ENCODE peak calls at places on chromosomes 13 and 19, in eight cellular contexts. K is thoracic aorta, O is osteoblast, R is lower lobe of right lung, G is pancreas, H is IMR-90, L is uterus, D is fibroblast of mammary gland. T is an unnamed sample.

GRCh38 chr13:110950819-110951570 is 36.1 kb upstream of the ANKRD10 start:
- DNase-seq in K (no peak), O (peak), R (no peak), G (no peak), H (no peak), L (no peak), D (no peak), T (no peak)

GRCh38 chr19:1259873-1260748 is 9.0 kb upstream of the CIRBP start:
- DNase-seq in K (no peak), O (peak), R (peak), G (peak), H (no peak), L (no peak), D (no peak), T (peak)

GRCh38 chr19:23436318-23436717 is 41.0 kb upstream of the ZNF91 start:
- DNase-seq in K (no peak), O (no peak), R (no peak), G (no peak), H (no peak), L (no peak), D (no peak), T (no peak)

GRCh38 chr13:98476538-98476966 is 100.4 kb downstream of the STK24 start:
- DNase-seq in K (no peak), O (peak), R (peak), G (peak), H (peak), L (peak), D (peak), T (no peak)

GRCh38 chr19:29681422-29682235 is 16.4 kb downstream of the PLEKHF1 start:
- DNase-seq in K (no peak), O (peak), R (no peak), G (no peak), H (no peak), L (no peak), D (no peak), T (no peak)

GRCh38 chr13:44874886-44875630 is 114.2 kb downstream of the NUFIP1 start:
- DNase-seq in K (no peak), O (no peak), R (no peak), G (no peak), H (no peak), L (no peak), D (peak), T (no peak)

GRCh38 chr19:48608798-48609263 is 2.3 kb downstream of the SPACA4 start:
- DNase-seq in K (no peak), O (peak), R (no peak), G (no peak), H (no peak), L (no peak), D (peak), T (no peak)

GRCh38 chr19:29708553-29709439 is 6.3 kb downstream of the C19orf12 start:
- DNase-seq in K (no peak), O (peak), R (no peak), G (no peak), H (no peak), L (no peak), D (peak), T (no peak)

GRCh38 chr19:16566161-16566560 is 6.1 kb downstream of the SLC35E1 start:
- DNase-seq in K (no peak), O (no peak), R (peak), G (no peak), H (no peak), L (no peak), D (no peak), T (no peak)

GRCh38 chr13:113053376-113053775 is 52.2 kb upstream of the F7 start:
- DNase-seq in K (no peak), O (no peak), R (peak), G (no peak), H (no peak), L (no peak), D (no peak), T (no peak)

GRCh38 chr19:38877781-38878574 is at the start of gene RINL:
- DNase-seq in K (no peak), O (peak), R (peak), G (no peak), H (no peak), L (no peak), D (no peak), T (no peak)

GRCh38 chr19:47699360-47699917 is 13.8 kb upstream of the EHD2 start:
- DNase-seq in K (no peak), O (peak), R (peak), G (peak), H (peak), L (peak), D (peak), T (no peak)

GRCh38 chr19:9917322-9917721 is 19.0 kb downstream of the OLFM2 start:
- DNase-seq in K (no peak), O (peak), R (no peak), G (peak), H (peak), L (no peak), D (peak), T (no peak)

GRCh38 chr19:40217921-40218890 is at the start of gene TTC9B:
- DNase-seq in K (no peak), O (peak), R (no peak), G (no peak), H (no peak), L (no peak), D (no peak), T (no peak)

GRCh38 chr13:99663908-99664307 is 162.6 kb downstream of the TM9SF2 start:
- DNase-seq in K (no peak), O (no peak), R (no peak), G (no peak), H (no peak), L (no peak), D (no peak), T (no peak)

GRCh38 chr13:72662548-72662947 is 64.9 kb downstream of the MZT1 start:
- DNase-seq in K (no peak), O (no peak), R (no peak), G (no peak), H (no peak), L (no peak), D (no peak), T (no peak)

GRCh38 chr19:1259206-1259872 is 9.8 kb upstream of the CIRBP start:
- DNase-seq in K (no peak), O (no peak), R (peak), G (peak), H (peak), L (peak), D (peak), T (peak)

GRCh38 chr19:13029893-13030292 is 34.6 kb downstream of the NFIX start:
- DNase-seq in K (no peak), O (peak), R (no peak), G (no peak), H (no peak), L (no peak), D (no peak), T (no peak)

GRCh38 chr13:103436057-103436654 is 369.9 kb upstream of the SLC10A2 start:
- DNase-seq in K (no peak), O (no peak), R (no peak), G (no peak), H (no peak), L (no peak), D (no peak), T (no peak)

GRCh38 chr13:98892077-98892476 is 85.8 kb downstream of the DOCK9 start:
- DNase-seq in K (no peak), O (no peak), R (no peak), G (no peak), H (no peak), L (no peak), D (no peak), T (no peak)

GRCh38 chr19:4057913-4058695 is 8.6 kb downstream of the ZBTB7A start:
- DNase-seq in K (peak), O (peak), R (peak), G (peak), H (peak), L (peak), D (peak), T (peak)

GRCh38 chr19:633786-634639 is 676 bp upstream of the POLRMT start:
- DNase-seq in K (no peak), O (peak), R (no peak), G (no peak), H (peak), L (no peak), D (no peak), T (no peak)

GRCh38 chr13:63435668-63436275 is 2020.1 kb upstream of the PCDH20 start:
- DNase-seq in K (no peak), O (peak), R (no peak), G (no peak), H (peak), L (no peak), D (peak), T (no peak)

GRCh38 chr13:38002596-38002995 is 133.0 kb upstream of the TRPC4 start:
- DNase-seq in K (no peak), O (no peak), R (no peak), G (no peak), H (no peak), L (no peak), D (no peak), T (no peak)

GRCh38 chr19:13150919-13151604 is 851 bp downstream of the IER2 start:
- DNase-seq in K (no peak), O (peak), R (no peak), G (peak), H (no peak), L (peak), D (no peak), T (peak)

GRCh38 chr19:1465191-1466016 is 13.6 kb downstream of the C19orf25 start:
- DNase-seq in K (no peak), O (peak), R (no peak), G (no peak), H (peak), L (no peak), D (no peak), T (no peak)

GRCh38 chr19:44142014-44142523 is 715 bp downstream of the ZNF234 start:
- DNase-seq in K (no peak), O (peak), R (no peak), G (no peak), H (peak), L (no peak), D (peak), T (no peak)

GRCh38 chr19:4737955-4738580 is 14.4 kb upstream of the DPP9 start:
- DNase-seq in K (no peak), O (no peak), R (no peak), G (no peak), H (no peak), L (no peak), D (no peak), T (no peak)

GRCh38 chr19:39156230-39156890 is 30.8 kb downstream of the PAK4 start:
- DNase-seq in K (no peak), O (peak), R (no peak), G (peak), H (peak), L (no peak), D (peak), T (no peak)

GRCh38 chr13:98731925-98732324 is 20.5 kb downstream of the SLC15A1 start:
- DNase-seq in K (no peak), O (no peak), R (no peak), G (no peak), H (no peak), L (no peak), D (no peak), T (no peak)

GRCh38 chr13:64810701-64811258 is 2419.4 kb downstream of the PCDH9 start:
- DNase-seq in K (no peak), O (no peak), R (no peak), G (no peak), H (peak), L (no peak), D (peak), T (no peak)

GRCh38 chr13:113765241-113765910 is 6.3 kb downstream of the TMEM255B start:
- DNase-seq in K (no peak), O (peak), R (no peak), G (no peak), H (no peak), L (no peak), D (peak), T (no peak)

GRCh38 chr13:50524540-50524939 is 319.0 kb downstream of the DLEU7 start:
- DNase-seq in K (no peak), O (no peak), R (no peak), G (no peak), H (no peak), L (no peak), D (no peak), T (no peak)

GRCh38 chr13:51556740-51557139 is 27.5 kb upstream of the WDFY2 start:
- DNase-seq in K (no peak), O (no peak), R (no peak), G (no peak), H (no peak), L (no peak), D (no peak), T (no peak)

GRCh38 chr13:44378277-44378676 is 4.7 kb downstream of the SERP2 start:
- DNase-seq in K (no peak), O (no peak), R (no peak), G (no peak), H (no peak), L (no peak), D (no peak), T (no peak)

GRCh38 chr13:97724450-97724849 is 229.0 kb upstream of the IPO5 start:
- DNase-seq in K (no peak), O (no peak), R (no peak), G (no peak), H (no peak), L (no peak), D (no peak), T (no peak)

GRCh38 chr19:10388957-10389356 is 8.6 kb upstream of the TYK2 start:
- DNase-seq in K (peak), O (peak), R (peak), G (peak), H (peak), L (peak), D (peak), T (no peak)

GRCh38 chr13:105758929-105759328 is 776.5 kb downstream of the EFNB2 start:
- DNase-seq in K (no peak), O (no peak), R (no peak), G (no peak), H (no peak), L (no peak), D (no peak), T (no peak)

GRCh38 chr19:45342911-45343310 is 2.4 kb downstream of the KLC3 start:
- DNase-seq in K (no peak), O (peak), R (no peak), G (no peak), H (no peak), L (no peak), D (no peak), T (no peak)
- H3K4me3 ChIP-seq in K (no peak), O (no peak), R (no peak), G (no peak), H (no peak), L (no peak), D (no peak), T (no peak)

GRCh38 chr13:41418027-41418426 is 39.3 kb upstream of the RGCC start:
- DNase-seq in K (no peak), O (peak), R (no peak), G (no peak), H (peak), L (no peak), D (peak), T (no peak)

GRCh38 chr13:41420146-41420545 is 37.2 kb upstream of the RGCC start:
- DNase-seq in K (no peak), O (no peak), R (no peak), G (no peak), H (no peak), L (no peak), D (no peak), T (no peak)

GRCh38 chr13:41418751-41419150 is 38.6 kb upstream of the RGCC start:
- DNase-seq in K (no peak), O (no peak), R (no peak), G (no peak), H (no peak), L (no peak), D (no peak), T (no peak)

GRCh38 chr13:41413907-41414306 is 43.4 kb upstream of the RGCC start:
- DNase-seq in K (no peak), O (no peak), R (no peak), G (no peak), H (no peak), L (no peak), D (no peak), T (no peak)

GRCh38 chr13:41416276-41416675 is 41.1 kb upstream of the RGCC start:
- DNase-seq in K (no peak), O (no peak), R (no peak), G (no peak), H (peak), L (no peak), D (no peak), T (no peak)
- TF ChIP-seq CTCF in K (no peak), O (no peak), R (no peak), G (no peak), H (no peak), L (no peak), D (no peak), T (no peak)

GRCh38 chr19:2700660-2701360 is 1.7 kb downstream of the GNG7 start:
- DNase-seq in K (no peak), O (peak), R (no peak), G (no peak), H (no peak), L (no peak), D (no peak), T (no peak)
- H3K4me3 ChIP-seq in K (no peak), O (no peak), R (no peak), G (no peak), H (no peak), L (no peak), D (no peak), T (no peak)

GRCh38 chr13:108218044-108218974 is at the start of gene ABHD13:
- DNase-seq in K (peak), O (peak), R (peak), G (peak), H (peak), L (peak), D (peak), T (peak)

GRCh38 chr13:108214511-108215383 is 589 bp downstream of the LIG4 start:
- DNase-seq in K (no peak), O (no peak), R (peak), G (no peak), H (no peak), L (peak), D (no peak), T (no peak)

GRCh38 chr13:108215428-108215827 is at the start of gene LIG4:
- DNase-seq in K (peak), O (peak), R (peak), G (peak), H (peak), L (peak), D (peak), T (peak)

GRCh38 chr13:108223850-108224503 is 5.8 kb downstream of the ABHD13 start:
- DNase-seq in K (no peak), O (no peak), R (no peak), G (no peak), H (no peak), L (no peak), D (no peak), T (no peak)

GRCh38 chr13:108220042-108220441 is 1.9 kb downstream of the ABHD13 start:
- DNase-seq in K (no peak), O (no peak), R (peak), G (peak), H (no peak), L (no peak), D (no peak), T (no peak)
- TF ChIP-seq CTCF in K (no peak), O (no peak), R (no peak), G (no peak), H (no peak), L (no peak), D (no peak), T (no peak)

DNA sequence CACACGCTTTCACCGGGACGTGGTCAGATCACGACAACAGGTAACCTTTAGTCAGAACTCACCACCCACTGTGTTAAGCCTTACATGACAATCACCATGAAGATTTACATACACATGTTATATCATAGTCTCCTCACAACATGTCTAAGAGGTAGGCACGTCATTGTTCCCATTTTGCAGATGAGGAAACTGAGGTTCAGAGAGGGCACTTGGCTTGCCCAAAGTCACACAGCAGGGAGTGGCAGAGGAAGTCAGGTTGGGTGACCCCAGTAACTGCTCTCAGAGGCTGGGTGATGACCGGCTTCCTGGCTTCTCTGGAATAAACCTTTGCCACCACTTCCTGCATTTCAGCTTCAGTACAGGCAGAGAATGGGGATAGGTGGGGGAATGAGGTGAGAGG is 5.3 kb downstream of the KLK10 start:
- DNase-seq in K (no peak), O (peak), R (no peak), G (no peak), H (no peak), L (no peak), D (no peak), T (no peak)
- H3K4me3 ChIP-seq in K (no peak), O (no peak), R (no peak), G (no peak), H (no peak), L (no peak), D (no peak), T (no peak)

DNA sequence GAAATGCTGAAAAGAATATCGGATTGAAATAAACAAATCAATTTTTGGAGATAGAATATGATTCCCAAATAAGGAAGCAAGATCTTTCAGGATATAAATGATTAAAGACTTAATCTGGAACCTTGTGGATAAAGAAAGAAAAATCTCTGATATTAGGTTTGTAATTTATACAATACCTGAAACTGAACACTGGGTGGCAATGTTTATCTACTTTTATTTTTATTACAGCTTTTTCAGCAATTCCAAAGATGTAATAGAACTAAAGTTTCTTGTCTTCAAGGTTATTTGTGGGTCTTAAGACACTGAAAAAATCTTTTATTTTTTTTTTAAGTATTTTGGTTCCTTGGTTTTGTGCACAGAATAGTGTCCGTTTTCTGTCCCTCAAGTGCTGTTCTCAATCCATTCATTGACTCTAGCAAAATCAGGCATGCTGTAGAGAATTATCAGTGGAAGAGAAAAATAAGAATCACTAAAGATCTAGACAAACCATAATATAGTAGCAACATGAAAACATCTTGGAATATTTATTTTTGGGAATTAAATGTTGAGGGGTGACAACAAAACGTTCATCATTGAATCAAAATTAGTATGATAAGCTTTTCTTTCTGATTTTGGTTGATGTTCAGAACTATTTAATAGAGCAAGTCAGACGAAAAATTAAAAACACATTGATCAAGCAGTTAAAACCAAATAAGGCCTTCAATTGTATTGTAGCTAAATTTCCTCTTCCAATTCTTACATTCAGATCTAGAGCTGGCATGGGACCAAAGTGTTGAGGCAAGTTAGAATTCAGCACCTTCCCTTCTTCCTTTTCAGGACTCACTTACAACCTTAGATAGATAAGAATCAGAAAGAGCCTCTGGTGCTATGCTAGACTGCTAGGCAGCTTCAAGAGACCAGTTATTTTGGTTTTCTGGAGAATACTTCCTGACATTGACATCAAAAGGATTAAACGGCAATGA is 704.4 kb upstream of the PCDH20 start:
- DNase-seq in K (no peak), O (peak), R (no peak), G (no peak), H (peak), L (no peak), D (peak), T (no peak)
- TF ChIP-seq CTCF in K (peak), O (peak), R (peak), G (peak), H (peak), L (no peak), D (peak), T (no peak)

GRCh38 chr19:18438331-18439024 is 545 bp upstream of the ISYNA1 start:
- DNase-seq in K (no peak), O (peak), R (no peak), G (peak), H (no peak), L (peak), D (no peak), T (peak)
- H3K4me3 ChIP-seq in K (peak), O (peak), R (peak), G (peak), H (no peak), L (peak), D (no peak), T (peak)